ENCODE peak calls at places on chromosomes 7 and 10, in four cellular contexts. R is spleen, F is mammary epithelial cell, W is heart left ventricle. L is an unnamed sample.

GRCh38 chr7:157834501-157835143 is 497.8 kb downstream of the DNAJB6 start:
- DNase-seq in R (peak), W (no peak), F (no peak), L (no peak)

GRCh38 chr10:28137907-28138880 is 139.3 kb upstream of the ODAD2 start:
- DNase-seq in W (no peak), F (peak), R (no peak), L (no peak)

GRCh38 chr10:45410807-45411606 is 37.0 kb downstream of the ALOX5 start:
- DNase-seq in F (no peak), R (no peak), W (no peak), L (no peak)

GRCh38 chr7:10739401-10739800 is 234.3 kb upstream of the PHF14 start:
- DNase-seq in F (no peak), W (no peak), R (no peak), L (no peak)

GRCh38 chr10:47008769-47009168 is 97.5 kb downstream of the PTPN20 start:
- DNase-seq in F (no peak), R (no peak), W (no peak), L (no peak)

GRCh38 chr7:134767567-134768168 is 11.8 kb upstream of the CALD1 start:
- DNase-seq in W (no peak), F (no peak), R (no peak), L (no peak)

GRCh38 chr7:20596653-20597052 is 18.8 kb upstream of the ABCB5 start:
- DNase-seq in F (peak), W (no peak), R (no peak), L (no peak)

GRCh38 chr10:6592080-6592479 is 12.0 kb upstream of the PRKCQ start:
- DNase-seq in R (no peak), W (no peak), F (no peak), L (no peak)

GRCh38 chr7:80635533-80635932 is 2.9 kb upstream of the CD36 start:
- DNase-seq in W (no peak), F (no peak), R (no peak), L (no peak)

GRCh38 chr7:111045469-111045868 is 45.5 kb upstream of the LRRN3 start:
- DNase-seq in F (no peak), W (no peak), R (no peak), L (no peak)

GRCh38 chr7:1357601-1358271 is 101.5 kb downstream of the MICALL2 start:
- DNase-seq in W (peak), R (peak), F (no peak), L (peak)

GRCh38 chr7:81439591-81439990 is 330.3 kb downstream of the HGF start:
- DNase-seq in W (no peak), F (peak), R (no peak), L (no peak)

GRCh38 chr10:44981172-44982113 is 2.8 kb upstream of the DEPP1 start:
- DNase-seq in R (no peak), F (peak), W (peak), L (no peak)

GRCh38 chr10:873020-873419 is 58.5 kb downstream of the LARP4B start:
- DNase-seq in R (no peak), W (peak), F (no peak), L (no peak)

DNA sequence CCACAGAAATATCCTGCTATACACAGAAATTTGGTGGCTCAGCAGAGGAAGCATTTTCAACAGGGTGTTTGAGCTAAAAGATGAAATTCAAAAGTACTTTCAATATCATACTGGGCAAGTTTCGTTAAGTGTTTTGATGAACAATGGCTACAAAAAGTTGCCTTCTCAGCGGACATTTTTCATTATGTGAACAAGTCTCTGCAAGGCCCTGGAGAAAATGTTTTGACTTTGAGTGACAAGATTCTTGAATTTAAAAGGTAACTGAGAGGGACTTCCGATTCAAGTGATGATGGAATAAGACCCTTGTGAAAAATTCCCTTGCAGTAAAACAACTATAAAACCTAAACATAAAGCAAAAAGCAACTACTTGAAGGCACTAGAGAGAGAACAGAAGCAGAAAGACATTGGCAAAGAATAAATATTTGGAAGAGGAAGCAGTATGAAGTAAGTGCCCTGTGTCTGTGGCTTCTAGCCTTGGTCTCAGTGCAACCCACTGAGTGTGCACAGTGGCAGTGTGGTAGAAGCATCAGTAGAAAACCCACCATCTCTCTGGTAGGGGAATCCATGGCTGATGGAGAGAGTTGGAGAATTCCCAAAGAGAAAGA is 62.5 kb upstream of the NAMPT start:
- DNase-seq in R (no peak), W (no peak), F (no peak), L (no peak)
- H3K4me3 ChIP-seq in R (no peak), W (no peak), F (no peak), L (no peak)

GRCh38 chr10:119253433-119254174 is 46.2 kb downstream of the GRK5 start:
- DNase-seq in R (peak), W (peak), F (peak), L (peak)

GRCh38 chr10:119252051-119252465 is 44.7 kb downstream of the GRK5 start:
- DNase-seq in W (peak), R (peak), F (no peak), L (peak)

GRCh38 chr10:119250641-119251314 is 43.4 kb downstream of the GRK5 start:
- DNase-seq in W (peak), R (peak), F (peak), L (no peak)

GRCh38 chr10:119252470-119253151 is 45.2 kb downstream of the GRK5 start:
- DNase-seq in F (no peak), W (peak), R (peak), L (no peak)

DNA sequence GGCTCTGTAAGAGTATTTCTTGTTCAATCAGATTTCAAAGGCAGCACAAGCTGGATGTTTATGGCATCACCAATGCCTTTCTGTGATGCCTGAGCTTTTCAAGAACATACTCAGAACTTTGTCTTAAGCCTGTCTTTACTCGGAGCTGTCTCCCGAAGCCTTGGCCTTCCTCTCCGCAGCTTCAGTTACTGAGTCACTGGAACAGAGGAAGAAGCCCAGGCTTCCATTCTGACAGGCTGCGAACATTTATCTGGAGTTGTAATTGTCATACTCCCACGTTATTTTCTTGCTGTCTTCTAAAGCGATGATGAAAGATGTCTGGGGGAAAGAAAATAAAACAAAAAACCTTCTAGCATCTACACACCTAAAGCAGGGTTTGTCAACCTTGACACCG is 43.9 kb downstream of the GRK5 start:
- DNase-seq in F (no peak), R (peak), W (peak), L (no peak)
- H3K4me3 ChIP-seq in F (no peak), R (no peak), W (no peak), L (no peak)

GRCh38 chr10:19817251-19818046 is 1.2 kb downstream of the PLXDC2 start:
- DNase-seq in R (peak), F (peak), W (no peak), L (no peak)
- H3K4me3 ChIP-seq in R (peak), F (peak), W (peak), L (peak)

DNA sequence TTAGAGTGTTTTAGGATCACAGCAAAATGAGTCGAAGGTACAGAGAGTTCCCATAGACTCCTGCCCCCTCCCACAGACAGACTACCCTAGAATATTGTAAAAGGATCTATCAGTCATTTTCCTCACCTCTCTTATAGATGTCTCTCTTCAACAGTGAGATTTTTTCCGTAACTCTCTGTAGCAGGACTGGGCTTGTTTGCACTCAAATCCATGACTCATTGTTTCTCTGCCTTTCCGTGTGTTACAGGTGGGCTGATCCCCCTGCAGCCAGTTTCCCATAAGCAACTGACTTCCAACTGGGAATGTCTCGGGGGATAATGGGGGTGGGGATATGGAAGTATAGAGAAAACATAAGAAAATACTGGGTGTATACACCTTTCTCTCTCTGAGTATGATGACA is 921.0 kb downstream of the GATA3 start:
- DNase-seq in F (peak), W (no peak), R (no peak), L (no peak)
- H3K4me3 ChIP-seq in F (no peak), W (no peak), R (no peak), L (no peak)

DNA sequence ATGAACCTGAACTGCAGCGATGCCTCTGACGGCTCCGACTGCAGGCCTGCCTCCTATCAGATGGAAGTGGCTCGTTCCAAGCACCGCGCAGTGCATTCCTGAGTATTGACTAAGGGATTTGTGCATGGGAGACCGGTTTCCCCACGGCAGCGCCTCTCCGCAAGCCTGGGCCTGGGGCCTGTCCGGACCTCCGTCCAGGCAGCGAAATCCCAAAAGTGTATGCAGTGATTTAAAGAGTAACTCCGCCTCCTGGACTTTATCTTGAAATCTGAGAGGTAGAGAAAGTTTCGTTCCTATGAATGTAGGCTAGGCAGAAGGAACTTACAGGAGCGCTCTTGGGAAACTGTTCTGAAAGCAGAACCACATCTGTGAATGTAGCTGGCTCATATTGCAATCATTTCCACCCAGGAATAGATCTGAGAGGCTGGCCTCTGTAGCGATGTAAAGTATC is 106.2 kb upstream of the CELF2 start:
- DNase-seq in F (peak), W (peak), R (no peak), L (no peak)
- H3K4me3 ChIP-seq in F (peak), W (no peak), R (no peak), L (no peak)

GRCh38 chr7:139108256-139109187 is 998 bp downstream of the ZC3HAV1 start:
- DNase-seq in R (peak), F (peak), W (peak), L (peak)

GRCh38 chr7:139109188-139109982 is at the start of gene ZC3HAV1:
- DNase-seq in R (peak), W (peak), F (peak), L (peak)

GRCh38 chr7:139103057-139103820 is 6.3 kb downstream of the ZC3HAV1 start:
- DNase-seq in F (no peak), W (no peak), R (no peak), L (no peak)

GRCh38 chr7:139106959-139107358 is 2.6 kb downstream of the ZC3HAV1 start:
- DNase-seq in W (no peak), R (no peak), F (no peak), L (no peak)

DNA sequence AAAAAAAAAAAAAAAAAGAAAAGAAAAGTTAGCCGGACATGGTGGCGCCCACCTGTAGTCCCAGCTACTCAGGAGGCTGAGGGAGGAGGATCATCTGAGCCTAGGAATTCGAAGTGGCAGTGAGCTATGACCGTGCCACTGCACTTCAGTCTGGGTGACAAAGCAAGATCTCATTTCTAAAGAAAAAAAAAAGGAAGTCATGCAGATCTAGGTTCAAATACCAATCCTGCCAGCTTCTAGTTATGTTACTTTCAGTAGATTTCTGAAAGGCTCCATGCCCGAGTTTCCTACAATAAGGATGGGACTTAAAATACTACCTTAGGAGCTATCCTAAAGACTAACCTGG is 4.5 kb downstream of the ZC3HAV1 start:
- DNase-seq in R (no peak), W (no peak), F (no peak), L (no peak)
- H3K4me3 ChIP-seq in R (peak), W (no peak), F (no peak), L (no peak)